ENCODE peak calls at places on chromosomes 3 and 15, in four cellular contexts. B is adipocyte, L is K562, V is astrocyte. H is an unnamed sample.

GRCh38 chr3:113211370-113212154 is at the start of gene BOC:
- DNase-seq in B (peak; percentile 74), L (no peak), V (peak; percentile 73), H (peak; percentile 57)

GRCh38 chr15:39270221-39270835 is 310.6 kb upstream of the THBS1 start:
- DNase-seq in B (peak; percentile 14), L (no peak), V (no peak), H (no peak)

GRCh38 chr3:133880886-133881455 is 14.7 kb downstream of the RAB6B start:
- DNase-seq in B (no peak), L (no peak), V (no peak), H (no peak)

GRCh38 chr3:151733613-151734012 is at the start of gene AADACL2:
- DNase-seq in B (peak; percentile 38), L (no peak), V (no peak), H (no peak)

GRCh38 chr3:169150343-169150742 is 513.2 kb downstream of the MECOM start:
- DNase-seq in B (no peak), L (no peak), V (no peak), H (no peak)

GRCh38 chr3:99842826-99843589 is 25.3 kb downstream of the CMSS1 start:
- DNase-seq in B (peak; percentile 82), L (peak; percentile 16), V (peak; percentile 54), H (peak; percentile 40)

GRCh38 chr3:39569095-39569494 is 101.6 kb downstream of the MOBP start:
- DNase-seq in B (no peak), L (no peak), V (no peak), H (no peak)

GRCh38 chr3:37668831-37669610 is 192.7 kb upstream of the CTDSPL start:
- DNase-seq in B (no peak), L (no peak), V (no peak), H (peak; percentile 11)

GRCh38 chr3:38543602-38544001 is 47.5 kb downstream of the EXOG start:
- DNase-seq in B (no peak), L (no peak), V (no peak), H (no peak)

GRCh38 chr3:53044371-53045106 is 1.3 kb downstream of the SFMBT1 start:
- DNase-seq in B (peak; percentile 60), L (peak; percentile 22), V (peak; percentile 36), H (peak; percentile 42)

GRCh38 chr3:63914312-63914711 is 2.1 kb upstream of the SCAANT1 start:
- DNase-seq in B (peak; percentile 75), L (no peak), V (no peak), H (peak; percentile 70)

GRCh38 chr15:69906256-69907185 is 191.2 kb downstream of the TLE3 start:
- DNase-seq in B (peak; percentile 57), L (no peak), V (no peak), H (no peak)

GRCh38 chr15:52857937-52858336 is 67.8 kb upstream of the ONECUT1 start:
- DNase-seq in B (no peak), L (no peak), V (peak; percentile 1), H (peak; percentile 3)

GRCh38 chr15:34365836-34366235 is 1.2 kb downstream of the LPCAT4 start:
- DNase-seq in B (no peak), L (no peak), V (no peak), H (no peak)

DNA sequence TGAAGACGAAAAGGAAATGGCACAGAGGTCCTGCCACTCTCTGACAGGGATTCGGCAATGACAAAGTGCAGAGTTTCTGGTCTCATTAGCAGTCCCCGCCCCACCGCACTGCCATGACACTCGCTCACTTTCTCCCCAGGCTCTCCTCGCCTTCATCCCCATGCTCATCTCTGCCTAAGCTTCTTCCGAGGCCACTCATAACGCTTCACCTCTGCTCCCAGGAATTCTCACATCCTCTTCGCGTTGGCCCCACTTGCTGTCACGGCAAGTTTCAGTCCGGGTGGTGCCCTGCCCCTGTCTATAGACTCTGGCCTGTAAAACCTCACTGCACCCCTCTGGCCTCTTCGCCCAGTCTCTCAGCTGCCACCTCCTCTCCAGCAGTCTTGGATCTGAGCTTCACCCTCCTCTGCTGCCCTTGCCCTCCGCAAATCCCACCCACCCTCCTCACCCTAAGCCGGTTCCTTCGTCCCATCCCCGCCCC is 654 bp downstream of the RUBCN start:
- DNase-seq in B (peak; percentile 62), L (peak; percentile 49), V (no peak), H (peak; percentile 36)
- H3K9ac ChIP-seq in B (peak overlapping the region; percentile 70), L (peak overlapping the region; percentile 67), V (peak overlapping the region; percentile 81), H (peak overlapping the region; percentile 85)

GRCh38 chr3:184765047-184765729 is 46.8 kb upstream of the VPS8 start:
- DNase-seq in B (no peak), L (no peak), V (no peak), H (peak; percentile 100)
- H3K4me3 ChIP-seq in B (no peak overlapping the region), L (no peak overlapping the region), V (no peak overlapping the region), H (no peak overlapping the region)

DNA sequence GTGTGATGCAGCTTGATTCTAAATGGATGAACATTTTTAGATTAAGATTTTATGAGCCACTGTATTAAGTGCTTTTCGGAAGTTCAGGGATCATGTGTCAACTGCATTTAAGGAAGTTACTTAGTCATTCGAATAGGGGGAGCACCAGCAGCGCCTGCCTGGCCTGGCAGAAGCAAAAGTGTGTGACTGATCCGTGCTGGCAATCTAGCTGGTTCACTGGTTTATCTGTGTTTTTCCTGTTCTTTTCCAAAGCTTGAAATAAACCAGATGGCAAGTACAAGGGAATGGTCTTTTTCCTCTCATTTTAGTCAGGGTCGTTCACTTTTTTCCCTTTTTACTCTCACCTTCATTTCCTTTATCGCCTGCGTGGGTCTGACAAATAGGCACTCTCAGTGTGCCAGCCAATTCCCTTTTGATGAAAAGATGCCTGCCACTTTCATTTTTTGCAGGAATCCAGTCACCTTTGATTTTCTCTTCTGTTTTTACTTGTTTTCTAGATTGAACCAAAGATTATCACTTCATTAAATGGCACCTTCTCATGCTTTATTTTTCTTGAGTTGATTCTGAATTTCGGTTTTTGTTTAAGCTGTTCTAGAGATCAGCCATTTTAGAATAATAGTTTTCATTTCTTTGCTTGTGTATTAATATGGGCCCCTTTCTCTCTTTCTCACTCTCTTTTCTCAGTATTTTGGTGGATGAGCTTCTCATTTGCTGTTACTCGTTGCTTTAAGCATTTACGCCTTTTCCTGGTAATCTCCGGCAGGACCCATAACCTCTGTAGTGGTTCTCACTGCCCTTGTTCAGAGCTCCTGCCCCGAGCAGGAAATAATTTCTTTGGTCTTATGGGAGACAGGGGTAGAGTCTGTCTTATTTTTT is 2.8 kb downstream of the ABHD2 start:
- DNase-seq in B (peak; percentile 77), L (no peak), V (peak; percentile 83), H (peak; percentile 53)
- H3K9ac ChIP-seq in B (peak overlapping the region; percentile 74), L (peak overlapping the region; percentile 66), V (peak overlapping the region; percentile 74), H (no peak overlapping the region)

DNA sequence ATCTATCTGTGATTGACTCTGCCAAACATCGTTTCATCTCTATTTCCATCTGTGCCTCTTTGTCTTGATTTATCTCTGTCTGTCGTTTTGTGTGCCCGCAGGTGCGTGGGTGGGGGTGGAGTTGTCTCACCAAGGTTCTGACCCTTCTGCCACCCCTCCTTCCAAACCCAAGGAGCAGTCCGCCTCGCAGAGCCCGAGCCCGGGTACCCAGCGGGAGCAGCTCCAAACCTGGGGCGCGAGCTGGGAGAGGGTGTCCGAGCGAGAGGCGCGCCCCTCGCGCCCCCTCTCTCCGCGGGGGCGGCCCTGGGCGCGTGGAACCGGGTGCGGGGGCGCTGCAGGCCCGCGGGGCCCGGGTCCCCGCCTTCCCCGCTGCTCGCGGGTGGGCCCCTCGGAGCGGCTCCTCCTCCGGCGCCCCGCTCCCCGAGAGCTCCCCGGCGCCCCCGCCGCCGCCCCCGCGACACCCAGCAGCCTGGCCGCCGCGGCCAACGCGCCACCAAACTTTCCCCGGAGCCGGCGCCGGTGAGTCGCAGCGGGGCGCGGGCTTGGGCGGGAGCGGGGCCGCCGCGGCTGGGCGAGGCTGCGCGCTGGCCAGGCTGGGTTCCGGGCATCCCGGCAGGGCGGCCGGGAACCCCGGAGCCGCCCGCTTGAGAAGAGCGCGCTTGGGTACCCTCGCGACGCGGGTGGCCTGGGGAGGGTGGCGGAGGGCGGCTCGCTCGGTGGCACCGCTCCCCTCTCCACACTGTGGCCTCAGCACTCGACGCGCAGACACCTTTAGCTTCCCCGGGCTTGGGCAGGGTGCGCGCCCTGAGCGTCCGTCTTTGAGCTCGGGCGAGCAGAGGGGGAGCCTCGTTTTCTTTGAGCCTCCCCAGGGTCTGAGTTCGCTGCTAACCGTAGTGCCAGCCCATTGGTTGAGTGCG is at the start of gene HRH1:
- DNase-seq in B (peak; percentile 76), L (no peak), V (no peak), H (peak; percentile 36)
- H3K4me3 ChIP-seq in B (peak within 1 kb of the TSS; percentile 80), L (no peak within 1 kb of the TSS), V (peak within 1 kb of the TSS; percentile 83), H (peak within 1 kb of the TSS; percentile 44)

DNA sequence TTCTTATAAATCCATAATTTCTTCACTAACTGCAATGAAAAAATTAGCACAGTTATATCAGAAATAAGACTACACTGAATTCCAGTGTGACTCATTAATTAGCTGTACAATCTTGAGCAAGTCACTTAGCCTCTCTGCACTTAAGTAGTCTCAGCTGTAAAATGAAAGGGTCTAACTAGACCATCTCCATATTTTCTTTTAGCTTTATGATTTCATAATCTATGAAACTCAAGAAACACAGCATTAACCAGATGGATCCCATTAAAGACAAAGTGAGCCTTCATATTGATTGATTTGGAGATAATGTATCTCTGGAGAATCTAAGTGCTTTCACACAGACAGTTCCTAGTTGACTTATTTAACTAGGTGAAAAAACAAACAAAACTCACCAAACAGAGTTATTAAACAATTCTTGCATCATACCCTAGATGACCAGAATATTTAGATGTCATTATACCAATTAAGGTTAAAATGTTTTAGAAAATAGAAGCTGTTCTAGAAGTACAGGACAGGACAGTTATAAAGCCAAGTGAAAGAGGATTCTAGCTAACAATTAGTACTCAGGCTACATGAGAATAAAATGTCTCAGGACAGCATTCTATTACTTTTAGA is 11.2 kb downstream of the CSNK1G1 start:
- DNase-seq in B (peak; percentile 81), L (no peak), V (peak; percentile 51), H (no peak)
- H3K9ac ChIP-seq in B (peak overlapping the region; percentile 11), L (no peak overlapping the region), V (no peak overlapping the region), H (no peak overlapping the region)

H was measured in mammary epithelial cell.